ENCODE peak calls at places on chromosomes 2 and 18, in six cellular contexts. A is ecto neural progenitor cell; C is activated T-cell treated with anti-CD3 and anti-CD28 coated beads for 1 hour; E is KBM-7; L is kidney tubule cell; M is activated naive CD4-positive, alpha-beta T cell treated with anti-CD3 and anti-CD28 coated beads, Interleukin-2, amount 50 U/mL, for 16 hours. G is an unnamed sample.

GRCh38 chr2:94984964-94985575 is 40.4 kb upstream of the MAL start:
- DNase-seq in A (no peak), C (no peak), E (peak; percentile 12), L (peak; percentile 81), M (no peak), G (no peak)

GRCh38 chr2:69241039-69241586 is 145.9 kb downstream of the GFPT1 start:
- DNase-seq in A (no peak), C (no peak), E (no peak), L (no peak), M (no peak), G (peak; percentile 16)

GRCh38 chr2:168002021-168002553 is 245.3 kb downstream of the STK39 start:
- DNase-seq in A (no peak), C (no peak), E (peak; percentile 25), L (peak; percentile 37), M (no peak), G (no peak)

GRCh38 chr2:226971770-226972169 is 135.9 kb downstream of the RHBDD1 start:
- DNase-seq in A (no peak), C (no peak), E (no peak), L (no peak), M (no peak), G (no peak)

GRCh38 chr2:234571620-234572407 is 74.9 kb upstream of the ARL4C start:
- DNase-seq in A (no peak), C (no peak), E (peak; percentile 86), L (peak; percentile 58), M (no peak), G (no peak)

GRCh38 chr2:190911813-190912212 is 31.2 kb downstream of the GLS start:
- DNase-seq in A (no peak), C (no peak), E (no peak), L (peak; percentile 78), M (no peak), G (no peak)

GRCh38 chr18:60684843-60685513 is 312.4 kb upstream of the MC4R start:
- DNase-seq in A (no peak), C (no peak), E (peak; percentile 11), L (peak; percentile 18), M (no peak), G (peak; percentile 77)

GRCh38 chr2:3644891-3645605 is 13.0 kb upstream of the ALLC start:
- DNase-seq in A (no peak), C (no peak), E (no peak), L (no peak), M (peak; percentile 2), G (no peak)

GRCh38 chr2:218264773-218265601 is 4.2 kb downstream of the GPBAR1 start:
- DNase-seq in A (peak; percentile 42), C (no peak), E (no peak), L (no peak), M (no peak), G (no peak)

GRCh38 chr2:85695691-85696668 is 1.8 kb downstream of the GNLY start:
- DNase-seq in A (no peak), C (no peak), E (no peak), L (no peak), M (no peak), G (no peak)

GRCh38 chr18:57715671-57716070 is 87.4 kb downstream of the ATP8B1 start:
- DNase-seq in A (no peak), C (no peak), E (no peak), L (no peak), M (no peak), G (peak; percentile 41)

GRCh38 chr2:29936005-29936404 is 14.6 kb upstream of the ALK start:
- DNase-seq in A (no peak), C (no peak), E (no peak), L (no peak), M (no peak), G (no peak)

G was measured in DMS53.